ENCODE peak calls at places on chromosome 2, in five cellular contexts. One of them, this sample, is unnamed.

GRCh38 chr2:231932711-231932970 is 6.4 kb upstream of the NPPC start:
- DNase-seq in IMR-90: no peak
- DNase-seq in transverse colon: no peak
- DNase-seq in omental fat pad: no peak
- DNase-seq in endothelial cell: no peak
- DNase-seq in this sample: no peak

GRCh38 chr2:16700566-16701259 is 35.1 kb upstream of the CYRIA start:
- DNase-seq in IMR-90: no peak
- DNase-seq in transverse colon: no peak
- DNase-seq in omental fat pad: no peak
- DNase-seq in endothelial cell: no peak
- DNase-seq in this sample: no peak

GRCh38 chr2:15145046-15145817 is 415.9 kb downstream of the NBAS start:
- DNase-seq in IMR-90: no peak
- DNase-seq in transverse colon: no peak
- DNase-seq in omental fat pad: no peak
- DNase-seq in endothelial cell: no peak
- DNase-seq in this sample: no peak

GRCh38 chr2:9984861-9985480 is 33.5 kb downstream of the GRHL1 start:
- DNase-seq in IMR-90: peak
- DNase-seq in transverse colon: no peak
- DNase-seq in omental fat pad: no peak
- DNase-seq in endothelial cell: no peak
- DNase-seq in this sample: no peak

GRCh38 chr2:109129356-109129920 is 433 bp downstream of the SH3RF3 start:
- DNase-seq in IMR-90: no peak
- DNase-seq in transverse colon: no peak
- DNase-seq in omental fat pad: no peak
- DNase-seq in endothelial cell: peak
- DNase-seq in this sample: peak

GRCh38 chr2:215670396-215670795 is 234.5 kb upstream of the FN1 start:
- DNase-seq in IMR-90: no peak
- DNase-seq in transverse colon: no peak
- DNase-seq in omental fat pad: no peak
- DNase-seq in endothelial cell: no peak
- DNase-seq in this sample: no peak

GRCh38 chr2:16093639-16094447 is 153.5 kb downstream of the MYCN start:
- DNase-seq in IMR-90: no peak
- DNase-seq in transverse colon: peak
- DNase-seq in omental fat pad: no peak
- DNase-seq in endothelial cell: no peak
- DNase-seq in this sample: no peak

GRCh38 chr2:20071397-20072383 is 20.3 kb upstream of the LAPTM4A start:
- DNase-seq in IMR-90: peak
- DNase-seq in transverse colon: no peak
- DNase-seq in omental fat pad: no peak
- DNase-seq in endothelial cell: no peak
- DNase-seq in this sample: no peak

GRCh38 chr2:55311444-55311870 is 42.4 kb upstream of the MTIF2 start:
- DNase-seq in IMR-90: peak
- DNase-seq in transverse colon: no peak
- DNase-seq in omental fat pad: no peak
- DNase-seq in endothelial cell: no peak
- DNase-seq in this sample: no peak

GRCh38 chr2:72211777-72212515 is 64.3 kb upstream of the CYP26B1 start:
- DNase-seq in IMR-90: peak
- DNase-seq in transverse colon: no peak
- DNase-seq in omental fat pad: no peak
- DNase-seq in endothelial cell: no peak
- DNase-seq in this sample: no peak

GRCh38 chr2:100810603-100811145 is 9.3 kb upstream of the NPAS2 start:
- DNase-seq in IMR-90: no peak
- DNase-seq in transverse colon: no peak
- DNase-seq in omental fat pad: no peak
- DNase-seq in endothelial cell: no peak
- DNase-seq in this sample: no peak

GRCh38 chr2:53740170-53740569 is 27.4 kb upstream of the CHAC2 start:
- DNase-seq in IMR-90: peak
- DNase-seq in transverse colon: no peak
- DNase-seq in omental fat pad: no peak
- DNase-seq in endothelial cell: no peak
- DNase-seq in this sample: no peak

GRCh38 chr2:216192181-216192580 is 83.0 kb downstream of the XRCC5 start:
- DNase-seq in IMR-90: no peak
- DNase-seq in transverse colon: no peak
- DNase-seq in omental fat pad: no peak
- DNase-seq in endothelial cell: no peak
- DNase-seq in this sample: no peak

GRCh38 chr2:96105152-96105915 is 11.0 kb downstream of the ADRA2B start:
- DNase-seq in IMR-90: no peak
- DNase-seq in transverse colon: peak
- DNase-seq in omental fat pad: no peak
- DNase-seq in endothelial cell: no peak
- DNase-seq in this sample: no peak

GRCh38 chr2:16290311-16291020 is 350.1 kb downstream of the MYCN start:
- DNase-seq in IMR-90: no peak
- DNase-seq in transverse colon: no peak
- DNase-seq in omental fat pad: no peak
- DNase-seq in endothelial cell: no peak
- DNase-seq in this sample: no peak

GRCh38 chr2:102063948-102064678 is 72.4 kb downstream of the IL1R2 start:
- DNase-seq in IMR-90: peak
- DNase-seq in transverse colon: peak
- DNase-seq in omental fat pad: peak
- DNase-seq in endothelial cell: no peak
- DNase-seq in this sample: no peak

GRCh38 chr2:230864605-230865323 is at the start of gene ITM2C:
- DNase-seq in IMR-90: peak
- DNase-seq in transverse colon: peak
- DNase-seq in omental fat pad: no peak
- DNase-seq in endothelial cell: peak
- DNase-seq in this sample: peak

GRCh38 chr2:170377469-170378207 is 199.7 kb downstream of the MYO3B start:
- DNase-seq in IMR-90: no peak
- DNase-seq in transverse colon: peak
- DNase-seq in omental fat pad: no peak
- DNase-seq in endothelial cell: no peak
- DNase-seq in this sample: no peak

GRCh38 chr2:47798628-47799027 is 15.7 kb downstream of the MSH6 start:
- DNase-seq in IMR-90: no peak
- DNase-seq in transverse colon: no peak
- DNase-seq in omental fat pad: no peak
- DNase-seq in endothelial cell: no peak
- DNase-seq in this sample: no peak

GRCh38 chr2:232229296-232229916 is 149.1 kb upstream of the ALPP start:
- DNase-seq in IMR-90: peak
- DNase-seq in transverse colon: no peak
- DNase-seq in omental fat pad: no peak
- DNase-seq in endothelial cell: no peak
- DNase-seq in this sample: no peak

GRCh38 chr2:187158452-187158851 is 289.6 kb downstream of the CALCRL start:
- DNase-seq in IMR-90: no peak
- DNase-seq in transverse colon: no peak
- DNase-seq in omental fat pad: no peak
- DNase-seq in endothelial cell: no peak
- DNase-seq in this sample: no peak

GRCh38 chr2:75340560-75340959 is 141.2 kb upstream of the TACR1 start:
- DNase-seq in IMR-90: peak
- DNase-seq in transverse colon: no peak
- DNase-seq in omental fat pad: no peak
- DNase-seq in endothelial cell: no peak
- DNase-seq in this sample: no peak

GRCh38 chr2:216107760-216108159 is 1.4 kb upstream of the XRCC5 start:
- DNase-seq in IMR-90: no peak
- DNase-seq in transverse colon: no peak
- DNase-seq in omental fat pad: no peak
- DNase-seq in endothelial cell: peak
- DNase-seq in this sample: peak

GRCh38 chr2:24482256-24482971 is 8.6 kb upstream of the NCOA1 start:
- DNase-seq in IMR-90: no peak
- DNase-seq in transverse colon: no peak
- DNase-seq in omental fat pad: no peak
- DNase-seq in endothelial cell: no peak
- DNase-seq in this sample: no peak

GRCh38 chr2:200258881-200259576 is 47.5 kb upstream of the SPATS2L start:
- DNase-seq in IMR-90: peak
- DNase-seq in transverse colon: no peak
- DNase-seq in omental fat pad: no peak
- DNase-seq in endothelial cell: no peak
- DNase-seq in this sample: no peak

DNA sequence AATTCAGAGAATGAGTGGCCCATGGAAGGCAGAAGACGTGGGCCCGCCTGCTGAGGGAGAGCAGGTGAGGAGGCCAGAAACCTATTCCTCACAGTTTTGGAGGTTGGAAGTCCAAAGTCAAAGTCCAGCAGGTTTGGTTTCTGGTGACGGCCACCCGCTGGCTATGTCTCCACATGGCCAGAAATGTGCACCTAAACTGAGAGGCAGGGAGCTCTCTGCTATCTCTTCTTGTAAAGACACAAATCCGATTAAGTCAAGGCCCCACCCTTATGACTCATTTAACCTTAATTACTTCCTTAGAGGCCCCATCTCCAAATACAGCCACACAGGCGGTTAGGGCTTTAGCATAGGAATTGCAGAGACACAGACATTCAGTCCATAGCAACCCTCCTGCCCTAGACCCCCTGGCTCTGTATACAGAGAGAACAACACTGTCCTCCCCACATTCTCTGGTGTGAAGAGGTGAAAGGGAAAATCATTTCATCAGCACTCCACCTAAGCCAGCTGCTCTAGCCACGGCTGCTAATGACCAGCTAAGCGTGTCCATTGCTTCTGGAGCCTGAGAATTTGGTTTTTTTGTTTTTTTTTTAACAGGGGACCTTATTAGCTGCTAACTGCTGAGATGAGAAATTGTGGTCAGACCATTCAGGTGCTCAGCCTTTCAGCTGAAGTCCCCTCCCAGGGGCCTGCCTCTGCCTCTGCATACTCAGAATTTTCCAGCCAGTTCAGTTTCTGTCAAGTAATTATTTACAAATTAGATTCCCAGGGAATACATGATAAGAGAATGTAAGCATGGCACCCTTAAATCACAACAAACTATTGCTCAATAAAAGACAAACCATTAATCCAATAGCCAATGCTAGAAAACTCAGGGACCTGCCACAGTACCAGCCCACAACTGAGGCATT is 368.7 kb upstream of the ID2 start:
- DNase-seq in IMR-90: peak
- DNase-seq in transverse colon: peak
- DNase-seq in omental fat pad: no peak
- DNase-seq in endothelial cell: no peak
- DNase-seq in this sample: no peak
- TF ChIP-seq CTCF in IMR-90: no peak
- TF ChIP-seq CTCF in transverse colon: no peak
- TF ChIP-seq CTCF in omental fat pad: no peak
- TF ChIP-seq CTCF in endothelial cell: no peak
- TF ChIP-seq CTCF in this sample: no peak

GRCh38 chr2:84942964-84943421 is 28.0 kb upstream of the KCMF1 start:
- DNase-seq in IMR-90: peak
- DNase-seq in transverse colon: no peak
- DNase-seq in omental fat pad: no peak
- DNase-seq in endothelial cell: no peak
- DNase-seq in this sample: no peak

GRCh38 chr2:84942166-84942565 is 28.8 kb upstream of the KCMF1 start:
- DNase-seq in IMR-90: no peak
- DNase-seq in transverse colon: no peak
- DNase-seq in omental fat pad: no peak
- DNase-seq in endothelial cell: no peak
- DNase-seq in this sample: no peak

GRCh38 chr2:84947010-84947593 is 23.9 kb upstream of the KCMF1 start:
- DNase-seq in IMR-90: no peak
- DNase-seq in transverse colon: no peak
- DNase-seq in omental fat pad: no peak
- DNase-seq in endothelial cell: no peak
- DNase-seq in this sample: no peak

GRCh38 chr2:84944257-84944909 is 26.6 kb upstream of the KCMF1 start:
- DNase-seq in IMR-90: no peak
- DNase-seq in transverse colon: no peak
- DNase-seq in omental fat pad: no peak
- DNase-seq in endothelial cell: no peak
- DNase-seq in this sample: no peak

GRCh38 chr2:84946204-84947009 is 24.6 kb upstream of the KCMF1 start:
- DNase-seq in IMR-90: peak
- DNase-seq in transverse colon: peak
- DNase-seq in omental fat pad: no peak
- DNase-seq in endothelial cell: no peak
- DNase-seq in this sample: no peak
- TF ChIP-seq CTCF in IMR-90: peak
- TF ChIP-seq CTCF in transverse colon: no peak
- TF ChIP-seq CTCF in omental fat pad: no peak
- TF ChIP-seq CTCF in endothelial cell: no peak
- TF ChIP-seq CTCF in this sample: no peak

GRCh38 chr2:127528487-127528886 is 2.2 kb upstream of the IWS1 start:
- DNase-seq in IMR-90: no peak
- DNase-seq in transverse colon: no peak
- DNase-seq in omental fat pad: no peak
- DNase-seq in endothelial cell: no peak
- DNase-seq in this sample: no peak

GRCh38 chr2:127526940-127527804 is 883 bp upstream of the IWS1 start:
- DNase-seq in IMR-90: no peak
- DNase-seq in transverse colon: no peak
- DNase-seq in omental fat pad: no peak
- DNase-seq in endothelial cell: no peak
- DNase-seq in this sample: no peak

GRCh38 chr2:127523269-127523930 is 2.9 kb downstream of the IWS1 start:
- DNase-seq in IMR-90: no peak
- DNase-seq in transverse colon: no peak
- DNase-seq in omental fat pad: no peak
- DNase-seq in endothelial cell: no peak
- DNase-seq in this sample: no peak

GRCh38 chr2:127525692-127526141 is 572 bp downstream of the IWS1 start:
- DNase-seq in IMR-90: peak
- DNase-seq in transverse colon: no peak
- DNase-seq in omental fat pad: no peak
- DNase-seq in endothelial cell: peak
- DNase-seq in this sample: no peak

GRCh38 chr2:127526142-127526939 is at the start of gene IWS1:
- DNase-seq in IMR-90: peak
- DNase-seq in transverse colon: peak
- DNase-seq in omental fat pad: peak
- DNase-seq in endothelial cell: peak
- DNase-seq in this sample: peak
- TF ChIP-seq CTCF in IMR-90: peak
- TF ChIP-seq CTCF in transverse colon: peak
- TF ChIP-seq CTCF in omental fat pad: no peak
- TF ChIP-seq CTCF in endothelial cell: no peak
- TF ChIP-seq CTCF in this sample: no peak

DNA sequence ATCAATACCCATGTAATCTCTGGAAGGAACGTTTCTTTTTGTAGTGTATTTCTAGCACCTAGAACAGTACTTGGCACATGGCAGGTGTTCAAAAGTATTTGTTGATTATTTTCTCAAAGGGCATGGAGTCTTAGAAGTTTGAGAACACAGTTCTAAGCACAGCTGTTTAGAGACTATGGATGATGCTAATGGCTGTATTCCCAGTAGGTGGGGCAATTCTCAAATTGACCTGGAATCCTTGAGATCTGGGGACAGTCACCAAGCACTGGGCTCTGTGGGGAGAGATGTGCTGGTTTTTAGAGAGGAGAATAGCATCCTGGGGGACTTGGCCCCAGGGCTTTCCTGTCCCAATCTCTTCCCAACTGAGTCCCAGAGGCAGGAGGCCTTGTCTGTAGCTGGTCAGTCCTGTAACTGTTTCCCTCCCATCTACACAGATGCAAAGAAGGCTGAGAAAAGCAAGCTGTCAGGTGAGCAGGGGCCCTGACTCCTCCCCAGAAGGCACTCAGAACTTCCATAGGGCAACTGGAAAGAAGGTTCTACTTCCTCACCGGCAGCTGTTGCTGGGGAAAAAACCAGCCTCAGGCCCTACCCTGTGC is 17.5 kb upstream of the IL36G start:
- DNase-seq in IMR-90: no peak
- DNase-seq in transverse colon: no peak
- DNase-seq in omental fat pad: no peak
- DNase-seq in endothelial cell: no peak
- DNase-seq in this sample: no peak
- TF ChIP-seq CTCF in IMR-90: no peak
- TF ChIP-seq CTCF in transverse colon: no peak
- TF ChIP-seq CTCF in omental fat pad: no peak
- TF ChIP-seq CTCF in endothelial cell: no peak
- TF ChIP-seq CTCF in this sample: no peak